ENCODE peak calls at places on chromosomes 7 and 10, in five cellular contexts. O is brain microvascular endothelial cell, I is heart left ventricle, D is MM.1S, H is kidney. J is an unnamed sample.

GRCh38 chr7:13262929-13263530 is 575.6 kb downstream of the ARL4A start:
- DNase-seq in O (peak), I (no peak), D (peak), H (no peak), J (peak)

GRCh38 chr10:34580643-34581042 is 234.5 kb downstream of the PARD3 start:
- DNase-seq in O (peak), I (no peak), D (no peak), H (no peak), J (peak)

GRCh38 chr10:94293344-94293743 is 69.4 kb downstream of the NOC3L start:
- DNase-seq in O (no peak), I (peak), D (no peak), H (no peak), J (peak)

GRCh38 chr10:3020311-3020710 is 47.0 kb upstream of the PFKP start:
- DNase-seq in O (no peak), I (no peak), D (no peak), H (no peak), J (no peak)

GRCh38 chr7:93148135-93148534 is at the start of gene SAMD9L:
- DNase-seq in O (no peak), I (no peak), D (peak), H (no peak), J (peak)

GRCh38 chr7:44372560-44373417 is 47.4 kb upstream of the CAMK2B start:
- DNase-seq in O (no peak), I (no peak), D (no peak), H (peak), J (peak)

GRCh38 chr10:96673318-96674099 is 46.8 kb downstream of the PIK3AP1 start:
- DNase-seq in O (peak), I (peak), D (peak), H (no peak), J (peak)

GRCh38 chr10:115001506-115002381 is 63.7 kb downstream of the TRUB1 start:
- DNase-seq in O (no peak), I (no peak), D (peak), H (peak), J (no peak)

GRCh38 chr7:157007470-157008066 is 2.9 kb downstream of the MNX1 start:
- DNase-seq in O (no peak), I (no peak), D (peak), H (no peak), J (no peak)

GRCh38 chr10:104642311-104643022 is 1.4 kb downstream of the SORCS3 start:
- DNase-seq in O (no peak), I (peak), D (no peak), H (peak), J (no peak)

GRCh38 chr7:98214811-98215321 is 3.6 kb downstream of the BHLHA15 start:
- DNase-seq in O (no peak), I (no peak), D (no peak), H (peak), J (no peak)

GRCh38 chr7:20403356-20403755 is 72.7 kb downstream of the ITGB8 start:
- DNase-seq in O (no peak), I (peak), D (no peak), H (peak), J (peak)

GRCh38 chr10:119542357-119542989 is at the start of gene RGS10:
- DNase-seq in O (peak), I (peak), D (peak), H (peak), J (peak)

GRCh38 chr7:113134025-113134424 is 15.7 kb upstream of the SMIM30 start:
- DNase-seq in O (no peak), I (no peak), D (no peak), H (no peak), J (no peak)

GRCh38 chr7:142802301-142802700 is 31.5 kb downstream of the PRSS2 start:
- DNase-seq in O (no peak), I (peak), D (no peak), H (no peak), J (no peak)

GRCh38 chr7:102012941-102013461 is 195.6 kb downstream of the CUX1 start:
- DNase-seq in O (peak), I (no peak), D (no peak), H (no peak), J (peak)

GRCh38 chr7:123673752-123674398 is 18.2 kb downstream of the LMOD2 start:
- DNase-seq in O (no peak), I (no peak), D (no peak), H (no peak), J (no peak)

GRCh38 chr7:94375167-94375566 is 19.5 kb upstream of the COL1A2 start:
- DNase-seq in O (peak), I (peak), D (no peak), H (no peak), J (peak)

GRCh38 chr10:13016886-13017285 is 15.4 kb upstream of the CCDC3 start:
- DNase-seq in O (peak), I (no peak), D (no peak), H (no peak), J (no peak)

GRCh38 chr7:27185013-27185707 is at the start of gene HOXA11:
- DNase-seq in O (no peak), I (no peak), D (no peak), H (peak), J (peak)

GRCh38 chr7:774161-775109 is 47.4 kb upstream of the PRKAR1B start:
- DNase-seq in O (peak), I (peak), D (no peak), H (peak), J (peak)

GRCh38 chr7:136923111-136923510 is 54.7 kb downstream of the CHRM2 start:
- DNase-seq in O (peak), I (no peak), D (no peak), H (no peak), J (peak)

GRCh38 chr7:50920031-50920635 is 137.4 kb upstream of the GRB10 start:
- DNase-seq in O (no peak), I (no peak), D (peak), H (no peak), J (no peak)

GRCh38 chr7:106588576-106589494 is 72.1 kb downstream of the CCDC71L start:
- DNase-seq in O (no peak), I (no peak), D (no peak), H (no peak), J (no peak)

GRCh38 chr7:12458520-12459131 is 55.0 kb upstream of the VWDE start:
- DNase-seq in O (peak), I (no peak), D (peak), H (no peak), J (peak)

GRCh38 chr7:30505174-30505697 is 607 bp upstream of the GGCT start:
- DNase-seq in O (no peak), I (no peak), D (no peak), H (no peak), J (no peak)

GRCh38 chr10:132722391-132722790 is 63.6 kb downstream of the NKX6-2 start:
- DNase-seq in O (no peak), I (no peak), D (no peak), H (no peak), J (no peak)

GRCh38 chr7:134419875-134420274 is 39.0 kb downstream of the AKR1B1 start:
- DNase-seq in O (no peak), I (no peak), D (peak), H (no peak), J (no peak)

GRCh38 chr10:42488416-42488815 is 150.0 kb downstream of the ZNF33B start:
- DNase-seq in O (no peak), I (no peak), D (no peak), H (no peak), J (peak)

GRCh38 chr7:125383324-125383723 is 453.7 kb upstream of the POT1 start:
- DNase-seq in O (no peak), I (no peak), D (peak), H (no peak), J (no peak)

GRCh38 chr7:91657386-91658120 is 222.9 kb downstream of the MTERF1 start:
- DNase-seq in O (peak), I (no peak), D (no peak), H (no peak), J (peak)

GRCh38 chr7:40979296-40979695 is 723.6 kb downstream of the INHBA start:
- DNase-seq in O (peak), I (no peak), D (no peak), H (no peak), J (no peak)

GRCh38 chr10:29637537-29637936 is 2.8 kb upstream of the SVIL start:
- DNase-seq in O (no peak), I (no peak), D (no peak), H (no peak), J (no peak)

GRCh38 chr10:12459338-12459737 is 110.0 kb downstream of the CAMK1D start:
- DNase-seq in O (peak), I (no peak), D (no peak), H (no peak), J (no peak)

GRCh38 chr10:32793033-32793432 is 165.0 kb downstream of the ITGB1 start:
- DNase-seq in O (no peak), I (no peak), D (no peak), H (no peak), J (peak)

GRCh38 chr10:13448216-13448615 is 80.6 kb downstream of the BEND7 start:
- DNase-seq in O (peak), I (no peak), D (no peak), H (no peak), J (peak)

DNA sequence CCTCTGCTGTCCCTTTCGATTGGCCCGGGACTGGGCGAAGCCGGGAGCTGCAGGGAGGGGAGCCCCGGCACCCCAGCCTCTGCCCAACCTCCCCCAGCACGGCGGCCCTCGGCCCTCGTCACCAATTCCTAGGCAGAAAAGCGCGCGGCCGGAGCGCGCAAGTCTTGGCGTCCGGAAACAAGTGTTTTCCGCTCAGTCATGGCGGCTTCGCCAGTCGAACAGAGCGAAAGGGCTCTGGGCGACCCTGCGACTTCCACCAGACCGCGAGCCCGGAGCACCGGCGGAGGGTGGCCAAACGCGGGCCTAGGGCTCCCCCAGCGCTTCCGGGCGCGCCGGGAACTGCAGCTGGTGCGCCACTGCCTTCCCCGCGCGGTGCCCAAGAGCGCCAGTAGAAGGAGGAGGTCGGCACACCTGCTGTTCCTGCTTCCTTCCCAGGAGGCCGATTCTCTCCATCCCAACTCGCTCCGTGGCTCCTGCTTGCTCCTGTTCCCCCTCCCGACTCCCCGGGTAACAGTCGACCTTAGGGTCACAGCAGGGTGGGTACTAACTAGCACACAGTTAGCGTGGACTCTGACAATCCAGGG is 729.9 kb downstream of the ZWINT start:
- DNase-seq in O (peak), I (peak), D (peak), H (peak), J (peak)
- TF ChIP-seq CTCF in O (peak), I (peak), D (peak), H (peak), J (peak)

GRCh38 chr7:155509025-155509724 is 37.2 kb downstream of the CNPY1 start:
- DNase-seq in O (no peak), I (no peak), D (no peak), H (no peak), J (no peak)

GRCh38 chr7:155508372-155509024 is 37.9 kb downstream of the CNPY1 start:
- DNase-seq in O (no peak), I (no peak), D (no peak), H (no peak), J (no peak)

GRCh38 chr7:155510975-155511595 is 35.3 kb downstream of the CNPY1 start:
- DNase-seq in O (no peak), I (no peak), D (no peak), H (no peak), J (no peak)

GRCh38 chr7:155511597-155511996 is 34.8 kb downstream of the CNPY1 start:
- DNase-seq in O (no peak), I (no peak), D (no peak), H (no peak), J (no peak)

GRCh38 chr7:155509725-155510551 is 36.4 kb downstream of the CNPY1 start:
- DNase-seq in O (no peak), I (no peak), D (no peak), H (peak), J (no peak)
- H3K4me3 ChIP-seq in O (no peak), I (no peak), D (no peak), H (no peak), J (no peak)

GRCh38 chr10:79142522-79143309 is 74.0 kb downstream of the ZMIZ1 start:
- DNase-seq in O (no peak), I (no peak), D (no peak), H (no peak), J (no peak)
- TF ChIP-seq CTCF in O (peak), I (no peak), D (no peak), H (no peak), J (no peak)

GRCh38 chr7:6238309-6238925 is 34.0 kb downstream of the CYTH3 start:
- DNase-seq in O (no peak), I (no peak), D (no peak), H (no peak), J (no peak)
- H3K4me3 ChIP-seq in O (no peak), I (no peak), D (no peak), H (no peak), J (no peak)

GRCh38 chr7:132500727-132501410 is 75.4 kb downstream of the PLXNA4 start:
- DNase-seq in O (peak), I (peak), D (no peak), H (no peak), J (peak)
- TF ChIP-seq CTCF in O (peak), I (peak), D (no peak), H (peak), J (peak)

GRCh38 chr10:107163904-107164861 is at the start of gene SORCS1:
- DNase-seq in O (no peak), I (no peak), D (no peak), H (peak), J (no peak)
- H3K4me3 ChIP-seq in O (peak), I (peak), D (no peak), H (peak), J (no peak)

DNA sequence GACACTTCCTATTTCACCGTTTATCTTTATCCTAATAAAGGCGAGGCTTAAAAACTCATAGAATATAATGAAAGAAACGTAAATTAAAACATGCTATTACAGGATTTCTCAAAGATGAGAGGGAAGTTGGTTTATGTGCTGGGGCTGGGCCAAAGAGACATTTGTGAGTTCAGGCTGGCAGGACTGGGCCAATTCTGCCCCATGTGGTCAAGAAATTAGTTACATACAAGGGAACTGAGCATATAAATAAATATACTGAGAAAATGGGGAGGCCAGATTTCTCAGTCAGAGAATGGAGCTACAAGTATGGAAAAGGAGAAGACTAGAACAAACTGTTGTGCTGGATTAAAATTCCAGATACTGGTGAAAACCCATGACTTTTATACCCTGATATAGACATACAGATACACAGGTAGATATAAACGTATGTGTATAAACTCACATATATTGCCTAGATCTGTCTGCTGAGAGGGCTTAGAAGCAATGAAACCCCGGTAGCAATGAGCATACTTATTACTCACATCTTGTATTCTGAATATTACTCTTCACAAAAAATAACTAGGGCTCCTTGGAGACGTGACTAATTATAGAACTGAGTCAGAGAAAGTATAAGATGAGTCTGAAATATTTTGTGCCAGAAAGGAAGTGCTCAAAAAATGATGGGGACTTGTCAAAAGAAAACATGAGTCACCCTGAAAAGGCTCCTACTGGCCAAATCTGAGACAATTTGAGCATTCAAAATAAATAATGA is 155.7 kb upstream of the FGFR2 start:
- DNase-seq in O (peak), I (no peak), D (no peak), H (no peak), J (peak)
- TF ChIP-seq CTCF in O (peak), I (no peak), D (peak), H (no peak), J (peak)

GRCh38 chr7:74501298-74501697 is 47.6 kb downstream of the GTF2IRD1 start:
- DNase-seq in O (no peak), I (peak), D (no peak), H (peak), J (no peak)
- H3K4me3 ChIP-seq in O (no peak), I (no peak), D (no peak), H (peak), J (no peak)

GRCh38 chr7:96649981-96650380 is 59.7 kb downstream of the SEM1 start:
- DNase-seq in O (no peak), I (no peak), D (no peak), H (no peak), J (peak)
- TF ChIP-seq CTCF in O (no peak), I (no peak), D (no peak), H (no peak), J (no peak)

GRCh38 chr10:85045046-85045445 is 716.7 kb downstream of the CCSER2 start:
- DNase-seq in O (no peak), I (no peak), D (no peak), H (no peak), J (no peak)
- H3K4me3 ChIP-seq in O (no peak), I (no peak), D (no peak), H (no peak), J (no peak)

J was measured in cardiac fibroblast.